ENCODE peak calls at places on chromosomes 13 and 19, in seven cellular contexts. One of them, this sample, is unnamed.

GRCh38 chr19:4506449-4507149 is 11.7 kb downstream of the PLIN4 start:
- DNase-seq in breast epithelium: no peak
- DNase-seq in transverse colon: no peak
- DNase-seq in stomach: no peak
- DNase-seq in sigmoid colon: no peak
- DNase-seq in GM12892: no peak
- DNase-seq in HCT116: no peak
- DNase-seq in this sample: no peak

GRCh38 chr13:27621116-27621365 is 651 bp upstream of the POLR1D start:
- DNase-seq in stomach: no peak
- DNase-seq in transverse colon: no peak
- DNase-seq in breast epithelium: no peak
- DNase-seq in HCT116: peak; percentile 40
- DNase-seq in sigmoid colon: no peak
- DNase-seq in GM12892: no peak
- DNase-seq in this sample: no peak

GRCh38 chr13:40402931-40403412 is 263.5 kb downstream of the FOXO1 start:
- DNase-seq in sigmoid colon: peak; percentile 68
- DNase-seq in HCT116: no peak
- DNase-seq in breast epithelium: no peak
- DNase-seq in transverse colon: no peak
- DNase-seq in GM12892: no peak
- DNase-seq in stomach: no peak
- DNase-seq in this sample: no peak

GRCh38 chr19:2047449-2048103 is 3.5 kb downstream of the MKNK2 start:
- DNase-seq in stomach: peak; percentile 82
- DNase-seq in HCT116: no peak
- DNase-seq in transverse colon: peak; percentile 57
- DNase-seq in breast epithelium: no peak
- DNase-seq in sigmoid colon: peak; percentile 86
- DNase-seq in GM12892: no peak
- DNase-seq in this sample: peak; percentile 82

GRCh38 chr13:51125495-51126226 is 14.6 kb upstream of the C13orf42 start:
- DNase-seq in HCT116: peak; percentile 60
- DNase-seq in breast epithelium: no peak
- DNase-seq in GM12892: peak; percentile 22
- DNase-seq in transverse colon: peak; percentile 49
- DNase-seq in sigmoid colon: peak; percentile 72
- DNase-seq in stomach: peak; percentile 53
- DNase-seq in this sample: no peak

GRCh38 chr19:30857388-30857787 is 485.2 kb downstream of the ZNF536 start:
- DNase-seq in breast epithelium: no peak
- DNase-seq in GM12892: no peak
- DNase-seq in stomach: no peak
- DNase-seq in sigmoid colon: no peak
- DNase-seq in HCT116: no peak
- DNase-seq in transverse colon: no peak
- DNase-seq in this sample: no peak

GRCh38 chr13:78777973-78778372 is 119.0 kb upstream of the OBI1 start:
- DNase-seq in GM12892: no peak
- DNase-seq in stomach: no peak
- DNase-seq in HCT116: no peak
- DNase-seq in sigmoid colon: no peak
- DNase-seq in transverse colon: no peak
- DNase-seq in breast epithelium: no peak
- DNase-seq in this sample: no peak

GRCh38 chr13:86080340-86080995 is 281.2 kb upstream of the SLITRK6 start:
- DNase-seq in HCT116: no peak
- DNase-seq in breast epithelium: no peak
- DNase-seq in sigmoid colon: no peak
- DNase-seq in stomach: no peak
- DNase-seq in transverse colon: no peak
- DNase-seq in GM12892: no peak
- DNase-seq in this sample: no peak

GRCh38 chr19:31706131-31706530 is 356.9 kb upstream of the TSHZ3 start:
- DNase-seq in sigmoid colon: no peak
- DNase-seq in transverse colon: no peak
- DNase-seq in GM12892: no peak
- DNase-seq in breast epithelium: no peak
- DNase-seq in HCT116: no peak
- DNase-seq in stomach: no peak
- DNase-seq in this sample: no peak

GRCh38 chr13:54742984-54743383 is 1714.4 kb downstream of the OLFM4 start:
- DNase-seq in sigmoid colon: no peak
- DNase-seq in stomach: no peak
- DNase-seq in transverse colon: no peak
- DNase-seq in GM12892: no peak
- DNase-seq in HCT116: no peak
- DNase-seq in breast epithelium: no peak
- DNase-seq in this sample: no peak

GRCh38 chr19:45222724-45223123 is 22.5 kb downstream of the EXOC3L2 start:
- DNase-seq in breast epithelium: no peak
- DNase-seq in HCT116: no peak
- DNase-seq in transverse colon: no peak
- DNase-seq in stomach: no peak
- DNase-seq in GM12892: no peak
- DNase-seq in sigmoid colon: no peak
- DNase-seq in this sample: no peak

GRCh38 chr13:101514695-101515275 is 62.3 kb downstream of the ITGBL1 start:
- DNase-seq in stomach: no peak
- DNase-seq in transverse colon: no peak
- DNase-seq in sigmoid colon: no peak
- DNase-seq in GM12892: no peak
- DNase-seq in HCT116: peak; percentile 8
- DNase-seq in breast epithelium: no peak
- DNase-seq in this sample: no peak

GRCh38 chr19:4584670-4585460 is 25.4 kb upstream of the SEMA6B start:
- DNase-seq in sigmoid colon: no peak
- DNase-seq in transverse colon: no peak
- DNase-seq in stomach: no peak
- DNase-seq in GM12892: peak; percentile 25
- DNase-seq in breast epithelium: no peak
- DNase-seq in HCT116: no peak
- DNase-seq in this sample: peak; percentile 73

GRCh38 chr19:45234089-45234869 is 10.9 kb downstream of the EXOC3L2 start:
- DNase-seq in transverse colon: no peak
- DNase-seq in GM12892: no peak
- DNase-seq in HCT116: no peak
- DNase-seq in stomach: no peak
- DNase-seq in breast epithelium: no peak
- DNase-seq in sigmoid colon: no peak
- DNase-seq in this sample: peak; percentile 81

GRCh38 chr19:23095406-23095805 is 21.4 kb upstream of the ZNF730 start:
- DNase-seq in transverse colon: no peak
- DNase-seq in HCT116: no peak
- DNase-seq in sigmoid colon: no peak
- DNase-seq in stomach: no peak
- DNase-seq in breast epithelium: no peak
- DNase-seq in GM12892: no peak
- DNase-seq in this sample: no peak

GRCh38 chr13:73608731-73609485 is 525.3 kb downstream of the KLF12 start:
- DNase-seq in stomach: no peak
- DNase-seq in HCT116: no peak
- DNase-seq in breast epithelium: no peak
- DNase-seq in GM12892: no peak
- DNase-seq in transverse colon: no peak
- DNase-seq in sigmoid colon: no peak
- DNase-seq in this sample: peak; percentile 26

GRCh38 chr19:41691268-41691970 is 3.3 kb upstream of the CEACAM7 start:
- DNase-seq in GM12892: no peak
- DNase-seq in HCT116: no peak
- DNase-seq in sigmoid colon: no peak
- DNase-seq in transverse colon: peak; percentile 62
- DNase-seq in breast epithelium: no peak
- DNase-seq in stomach: peak; percentile 45
- DNase-seq in this sample: no peak

GRCh38 chr13:74647211-74647610 is 513.0 kb upstream of the KLF12 start:
- DNase-seq in sigmoid colon: no peak
- DNase-seq in transverse colon: no peak
- DNase-seq in breast epithelium: no peak
- DNase-seq in HCT116: no peak
- DNase-seq in stomach: no peak
- DNase-seq in GM12892: no peak
- DNase-seq in this sample: no peak

GRCh38 chr19:4911786-4912672 is 2.7 kb downstream of the UHRF1 start:
- DNase-seq in HCT116: peak; percentile 95
- DNase-seq in sigmoid colon: peak; percentile 75
- DNase-seq in GM12892: no peak
- DNase-seq in stomach: peak; percentile 52
- DNase-seq in transverse colon: peak; percentile 64
- DNase-seq in breast epithelium: no peak
- DNase-seq in this sample: peak; percentile 41

GRCh38 chr13:46348976-46349375 is 38.1 kb downstream of the RUBCNL start:
- DNase-seq in HCT116: no peak
- DNase-seq in GM12892: no peak
- DNase-seq in breast epithelium: no peak
- DNase-seq in sigmoid colon: no peak
- DNase-seq in stomach: no peak
- DNase-seq in transverse colon: no peak
- DNase-seq in this sample: no peak

GRCh38 chr13:97976551-97977375 is 23.3 kb downstream of the IPO5 start:
- DNase-seq in stomach: no peak
- DNase-seq in transverse colon: peak; percentile 16
- DNase-seq in sigmoid colon: no peak
- DNase-seq in GM12892: peak; percentile 36
- DNase-seq in breast epithelium: peak; percentile 66
- DNase-seq in HCT116: no peak
- DNase-seq in this sample: no peak

GRCh38 chr13:23427342-23428182 is 5.9 kb downstream of the SACS start:
- DNase-seq in transverse colon: peak; percentile 33
- DNase-seq in stomach: peak; percentile 43
- DNase-seq in breast epithelium: no peak
- DNase-seq in sigmoid colon: peak; percentile 93
- DNase-seq in GM12892: no peak
- DNase-seq in HCT116: no peak
- DNase-seq in this sample: no peak

GRCh38 chr13:93039131-93039530 is 187.5 kb upstream of the GPC6 start:
- DNase-seq in GM12892: no peak
- DNase-seq in sigmoid colon: no peak
- DNase-seq in transverse colon: no peak
- DNase-seq in HCT116: no peak
- DNase-seq in stomach: no peak
- DNase-seq in breast epithelium: no peak
- DNase-seq in this sample: no peak

GRCh38 chr13:51822106-51822840 is 18.3 kb upstream of the DHRS12 start:
- DNase-seq in HCT116: no peak
- DNase-seq in sigmoid colon: peak; percentile 29
- DNase-seq in GM12892: no peak
- DNase-seq in transverse colon: no peak
- DNase-seq in breast epithelium: no peak
- DNase-seq in stomach: no peak
- DNase-seq in this sample: no peak

GRCh38 chr19:2398735-2399305 is 28.6 kb downstream of the TIMM13 start:
- DNase-seq in breast epithelium: no peak
- DNase-seq in stomach: no peak
- DNase-seq in transverse colon: no peak
- DNase-seq in sigmoid colon: no peak
- DNase-seq in GM12892: no peak
- DNase-seq in HCT116: no peak
- DNase-seq in this sample: no peak

GRCh38 chr19:33312065-33312464 is 9.7 kb upstream of the CEBPA start:
- DNase-seq in transverse colon: no peak
- DNase-seq in breast epithelium: no peak
- DNase-seq in sigmoid colon: no peak
- DNase-seq in stomach: no peak
- DNase-seq in GM12892: no peak
- DNase-seq in HCT116: no peak
- DNase-seq in this sample: no peak
- TF ChIP-seq POLR2A in transverse colon: no peak
- TF ChIP-seq POLR2A in breast epithelium: no peak
- TF ChIP-seq POLR2A in sigmoid colon: no peak
- TF ChIP-seq POLR2A in stomach: no peak
- TF ChIP-seq POLR2A in GM12892: no peak
- TF ChIP-seq POLR2A in HCT116: no peak
- TF ChIP-seq POLR2A in this sample: no peak

DNA sequence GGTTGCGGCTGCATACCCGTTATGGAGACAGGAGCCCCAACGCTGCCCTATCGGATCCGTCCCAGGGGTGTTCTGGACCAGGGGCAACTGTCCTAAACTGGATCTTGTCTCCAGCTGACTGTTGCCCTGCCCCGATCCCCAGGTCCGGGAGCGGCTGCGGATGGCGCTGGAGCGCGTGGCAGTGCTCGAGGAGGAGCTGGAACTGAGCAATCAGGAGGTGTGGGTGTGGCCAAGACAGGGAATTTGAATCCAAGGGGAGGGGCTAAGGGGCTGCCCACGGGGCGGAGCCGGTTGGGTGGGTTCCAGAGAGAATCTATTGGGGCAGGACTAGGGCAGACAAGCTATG is 9.9 kb downstream of the PPFIA3 start:
- DNase-seq in HCT116: no peak
- DNase-seq in GM12892: no peak
- DNase-seq in sigmoid colon: no peak
- DNase-seq in stomach: no peak
- DNase-seq in transverse colon: no peak
- DNase-seq in breast epithelium: no peak
- DNase-seq in this sample: peak; percentile 28
- TF ChIP-seq POLR2AphosphoS5 in HCT116: no peak
- TF ChIP-seq POLR2AphosphoS5 in GM12892: no peak
- TF ChIP-seq POLR2AphosphoS5 in sigmoid colon: no peak
- TF ChIP-seq POLR2AphosphoS5 in stomach: no peak
- TF ChIP-seq POLR2AphosphoS5 in transverse colon: no peak
- TF ChIP-seq POLR2AphosphoS5 in breast epithelium: no peak
- TF ChIP-seq POLR2AphosphoS5 in this sample: no peak

GRCh38 chr19:16581145-16581970 is 9.1 kb upstream of the SLC35E1 start:
- DNase-seq in stomach: no peak
- DNase-seq in GM12892: no peak
- DNase-seq in HCT116: no peak
- DNase-seq in breast epithelium: no peak
- DNase-seq in sigmoid colon: no peak
- DNase-seq in transverse colon: no peak
- DNase-seq in this sample: no peak
- TF ChIP-seq POLR2A in stomach: no peak
- TF ChIP-seq POLR2A in GM12892: no peak
- TF ChIP-seq POLR2A in HCT116: no peak
- TF ChIP-seq POLR2A in breast epithelium: no peak
- TF ChIP-seq POLR2A in sigmoid colon: no peak
- TF ChIP-seq POLR2A in transverse colon: no peak
- TF ChIP-seq POLR2A in this sample: no peak

GRCh38 chr13:111066544-111066943 is 48.6 kb upstream of the ARHGEF7 start:
- DNase-seq in stomach: no peak
- DNase-seq in HCT116: no peak
- DNase-seq in sigmoid colon: no peak
- DNase-seq in transverse colon: no peak
- DNase-seq in breast epithelium: no peak
- DNase-seq in GM12892: no peak
- DNase-seq in this sample: no peak

GRCh38 chr13:111062305-111062704 is 52.8 kb upstream of the ARHGEF7 start:
- DNase-seq in transverse colon: no peak
- DNase-seq in breast epithelium: no peak
- DNase-seq in stomach: no peak
- DNase-seq in HCT116: no peak
- DNase-seq in sigmoid colon: no peak
- DNase-seq in GM12892: no peak
- DNase-seq in this sample: no peak

GRCh38 chr13:111068009-111068350 is 47.1 kb upstream of the ARHGEF7 start:
- DNase-seq in stomach: no peak
- DNase-seq in GM12892: no peak
- DNase-seq in sigmoid colon: no peak
- DNase-seq in transverse colon: no peak
- DNase-seq in HCT116: no peak
- DNase-seq in breast epithelium: no peak
- DNase-seq in this sample: no peak

GRCh38 chr13:111064661-111065060 is 50.4 kb upstream of the ARHGEF7 start:
- DNase-seq in GM12892: no peak
- DNase-seq in HCT116: no peak
- DNase-seq in stomach: no peak
- DNase-seq in sigmoid colon: no peak
- DNase-seq in transverse colon: no peak
- DNase-seq in breast epithelium: no peak
- DNase-seq in this sample: no peak

GRCh38 chr13:111065698-111066097 is 49.4 kb upstream of the ARHGEF7 start:
- DNase-seq in transverse colon: no peak
- DNase-seq in breast epithelium: no peak
- DNase-seq in stomach: no peak
- DNase-seq in GM12892: no peak
- DNase-seq in sigmoid colon: no peak
- DNase-seq in HCT116: no peak
- DNase-seq in this sample: peak; percentile 91
- TF ChIP-seq POLR2AphosphoS5 in transverse colon: no peak
- TF ChIP-seq POLR2AphosphoS5 in breast epithelium: no peak
- TF ChIP-seq POLR2AphosphoS5 in stomach: no peak
- TF ChIP-seq POLR2AphosphoS5 in GM12892: no peak
- TF ChIP-seq POLR2AphosphoS5 in sigmoid colon: no peak
- TF ChIP-seq POLR2AphosphoS5 in HCT116: no peak
- TF ChIP-seq POLR2AphosphoS5 in this sample: no peak

This sample was measured in upper lobe of left lung.